ENCODE peak calls at places on chromosomes 5 and 9, in ten cellular contexts. M is aorta, J is naive B cell, U is ureter, A is dorsolateral prefrontal cortex, C is NCI-H526, K is RCC 7860, I is fibroblast of pulmonary artery, H is neuronal stem cell, D is AG20443. B is an unnamed sample.

GRCh38 chr5:167777746-167778145 is 513.7 kb upstream of the WWC1 start:
- DNase-seq in M (no peak), J (no peak), U (no peak), A (no peak), C (no peak), K (no peak), I (peak), H (no peak), D (peak), B (no peak)

GRCh38 chr9:12511726-12512125 is 181.5 kb upstream of the TYRP1 start:
- DNase-seq in M (no peak), J (no peak), U (no peak), A (no peak), C (no peak), K (no peak), I (no peak), H (no peak), D (no peak), B (no peak)

GRCh38 chr5:17147225-17148120 is 70.0 kb upstream of the BASP1 start:
- DNase-seq in M (no peak), J (no peak), U (no peak), A (no peak), C (no peak), K (no peak), I (peak), H (no peak), D (no peak), B (peak)

GRCh38 chr5:39132792-39133191 is 58.6 kb upstream of the RICTOR start:
- DNase-seq in M (no peak), J (no peak), U (no peak), A (no peak), C (no peak), K (peak), I (no peak), H (no peak), D (no peak), B (no peak)

GRCh38 chr9:38066907-38067610 is 2.0 kb downstream of the SHB start:
- DNase-seq in M (peak), J (no peak), U (peak), A (no peak), C (peak), K (no peak), I (peak), H (no peak), D (peak), B (no peak)

GRCh38 chr9:26326473-26327044 is 566.0 kb downstream of the CAAP1 start:
- DNase-seq in M (no peak), J (no peak), U (no peak), A (no peak), C (peak), K (peak), I (peak), H (peak), D (peak), B (peak)

GRCh38 chr5:60092671-60093422 is 199.3 kb upstream of the PDE4D start:
- DNase-seq in M (no peak), J (no peak), U (no peak), A (no peak), C (no peak), K (no peak), I (peak), H (no peak), D (no peak), B (peak)

GRCh38 chr9:14277202-14277601 is 36.7 kb downstream of the NFIB start:
- DNase-seq in M (no peak), J (no peak), U (no peak), A (no peak), C (no peak), K (peak), I (peak), H (no peak), D (peak), B (peak)

GRCh38 chr5:135761746-135762145 is 72.7 kb upstream of the SLC25A48 start:
- DNase-seq in M (no peak), J (no peak), U (no peak), A (no peak), C (no peak), K (no peak), I (no peak), H (no peak), D (no peak), B (no peak)

GRCh38 chr9:106864533-106865143 is 1.7 kb downstream of the ZNF462 start:
- DNase-seq in M (no peak), J (no peak), U (peak), A (no peak), C (peak), K (peak), I (peak), H (no peak), D (peak), B (peak)

GRCh38 chr9:90900130-90900529 is 98.5 kb downstream of the SYK start:
- DNase-seq in M (no peak), J (no peak), U (no peak), A (no peak), C (no peak), K (no peak), I (no peak), H (no peak), D (peak), B (peak)

GRCh38 chr9:71694332-71694731 is 74.0 kb downstream of the CEMIP2 start:
- DNase-seq in M (no peak), J (no peak), U (no peak), A (no peak), C (no peak), K (no peak), I (no peak), H (no peak), D (no peak), B (no peak)

GRCh38 chr5:32304622-32305021 is 8.1 kb downstream of the MTMR12 start:
- DNase-seq in M (no peak), J (no peak), U (no peak), A (no peak), C (no peak), K (no peak), I (no peak), H (no peak), D (no peak), B (no peak)

GRCh38 chr9:26437056-26437711 is 455.4 kb downstream of the CAAP1 start:
- DNase-seq in M (no peak), J (no peak), U (no peak), A (no peak), C (no peak), K (no peak), I (no peak), H (peak), D (no peak), B (no peak)

GRCh38 chr5:9440517-9440916 is 105.4 kb downstream of the SEMA5A start:
- DNase-seq in M (no peak), J (no peak), U (no peak), A (no peak), C (no peak), K (peak), I (peak), H (no peak), D (peak), B (peak)

GRCh38 chr5:157487358-157487757 is 27.3 kb downstream of the NIPAL4 start:
- DNase-seq in M (no peak), J (peak), U (no peak), A (no peak), C (no peak), K (no peak), I (no peak), H (no peak), D (no peak), B (no peak)

GRCh38 chr5:124628721-124629596 is 117.5 kb downstream of the ZNF608 start:
- DNase-seq in M (peak), J (no peak), U (peak), A (peak), C (no peak), K (peak), I (peak), H (no peak), D (peak), B (peak)

GRCh38 chr5:14168139-14168792 is 25.1 kb downstream of the TRIO start:
- DNase-seq in M (no peak), J (peak), U (no peak), A (no peak), C (no peak), K (no peak), I (no peak), H (no peak), D (no peak), B (peak)

GRCh38 chr5:82591021-82591515 is 312.9 kb upstream of the RPS23 start:
- DNase-seq in M (no peak), J (no peak), U (no peak), A (no peak), C (no peak), K (no peak), I (no peak), H (no peak), D (no peak), B (no peak)

GRCh38 chr9:119533509-119533908 is 164.3 kb upstream of the BRINP1 start:
- DNase-seq in M (no peak), J (no peak), U (no peak), A (no peak), C (no peak), K (no peak), I (no peak), H (no peak), D (no peak), B (no peak)

GRCh38 chr5:134493461-134494055 is 31.9 kb upstream of the JADE2 start:
- DNase-seq in M (no peak), J (no peak), U (no peak), A (no peak), C (no peak), K (no peak), I (no peak), H (no peak), D (no peak), B (no peak)

GRCh38 chr9:136975624-136976023 is 1.7 kb upstream of the PTGDS start:
- DNase-seq in M (no peak), J (no peak), U (no peak), A (peak), C (no peak), K (peak), I (no peak), H (no peak), D (peak), B (no peak)

GRCh38 chr5:138482645-138483044 is 17.4 kb downstream of the EGR1 start:
- DNase-seq in M (no peak), J (no peak), U (peak), A (no peak), C (no peak), K (no peak), I (no peak), H (no peak), D (no peak), B (no peak)

GRCh38 chr5:59296317-59297264 is 596.9 kb downstream of the PDE4D start:
- DNase-seq in M (no peak), J (no peak), U (no peak), A (no peak), C (no peak), K (peak), I (peak), H (no peak), D (no peak), B (peak)

GRCh38 chr5:144196612-144197011 is 25.9 kb downstream of the KCTD16 start:
- DNase-seq in M (no peak), J (no peak), U (no peak), A (no peak), C (no peak), K (no peak), I (no peak), H (no peak), D (no peak), B (no peak)

GRCh38 chr9:121197135-121197534 is 4.5 kb downstream of the RAB14 start:
- DNase-seq in M (no peak), J (no peak), U (no peak), A (no peak), C (no peak), K (no peak), I (no peak), H (no peak), D (no peak), B (no peak)

GRCh38 chr5:43571237-43571636 is 14.4 kb upstream of the PAIP1 start:
- DNase-seq in M (no peak), J (no peak), U (no peak), A (no peak), C (no peak), K (no peak), I (no peak), H (no peak), D (no peak), B (no peak)

B was measured in IMR-90.